ENCODE peak calls at places on chromosomes 6 and 20, in eight cellular contexts. G, O, J, M, Q, H, A and N are unnamed samples.

GRCh38 chr20:41872986-41873385 is 254.8 kb upstream of the CHD6 start:
- DNase-seq in O (no peak), M (no peak), H (no peak), Q (no peak), G (no peak), J (no peak), A (no peak), N (no peak)

GRCh38 chr6:125511809-125512341 is 210.1 kb upstream of the HDDC2 start:
- DNase-seq in J (no peak), H (peak), O (no peak), Q (no peak), A (no peak), M (peak), G (peak), N (no peak)

GRCh38 chr6:161094904-161095440 is 103.4 kb downstream of the MAP3K4 start:
- DNase-seq in H (no peak), G (no peak), O (no peak), A (no peak), Q (no peak), J (no peak), M (no peak), N (no peak)

GRCh38 chr6:55293116-55293515 is 34.2 kb upstream of the GFRAL start:
- DNase-seq in J (peak), H (peak), G (peak), Q (no peak), O (no peak), A (no peak), M (peak), N (no peak)

GRCh38 chr6:116564921-116565872 is 6.1 kb upstream of the RWDD1 start:
- DNase-seq in M (no peak), O (peak), G (no peak), Q (peak), H (no peak), J (no peak), A (peak), N (no peak)

GRCh38 chr6:84967389-84967788 is 203.0 kb upstream of the TBX18 start:
- DNase-seq in G (peak), J (peak), H (peak), M (peak), O (no peak), A (no peak), Q (no peak), N (peak)

GRCh38 chr6:13286185-13286584 is 42.2 kb downstream of the TBC1D7 start:
- DNase-seq in H (no peak), A (no peak), M (no peak), G (no peak), O (no peak), Q (no peak), J (no peak), N (no peak)

GRCh38 chr20:41654884-41655283 is 36.7 kb upstream of the CHD6 start:
- DNase-seq in O (no peak), A (no peak), Q (no peak), J (no peak), H (peak), G (peak), M (peak), N (no peak)

DNA sequence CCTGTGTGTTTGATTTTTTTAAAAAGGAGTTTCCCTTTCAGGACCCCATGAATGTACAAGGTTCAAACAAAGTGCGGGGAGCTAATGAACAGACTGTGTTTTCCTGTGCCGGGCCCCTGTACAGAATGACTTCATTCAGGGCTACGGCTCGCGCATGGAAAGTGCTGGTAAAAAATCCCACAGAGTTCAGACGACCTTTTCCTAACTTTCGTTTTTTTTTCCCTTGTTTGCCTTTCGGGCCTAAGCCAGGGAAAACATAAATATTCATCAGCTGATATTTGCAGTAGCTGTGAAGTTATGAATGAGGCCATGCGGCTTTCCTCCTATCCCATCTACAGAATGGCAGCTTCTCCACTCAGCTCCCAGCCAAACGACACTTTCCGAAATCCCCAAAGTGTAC is 74.0 kb downstream of the HAO1 start:
- DNase-seq in M (peak), O (no peak), A (no peak), Q (no peak), G (no peak), J (no peak), H (no peak), N (no peak)
- H3K4me3 ChIP-seq in M (no peak), O (no peak), A (no peak), Q (no peak), G (peak), J (no peak), H (no peak), N (no peak)

GRCh38 chr6:30344868-30345671 is at the start of gene RPP21:
- DNase-seq in M (peak), G (peak), A (peak), Q (peak), O (peak), H (peak), J (peak), N (no peak)

GRCh38 chr6:30340589-30341054 is 4.3 kb upstream of the RPP21 start:
- DNase-seq in M (no peak), J (no peak), O (no peak), H (no peak), Q (no peak), G (no peak), A (no peak), N (no peak)

GRCh38 chr6:30344191-30344867 is 627 bp upstream of the RPP21 start:
- DNase-seq in A (no peak), O (no peak), H (no peak), M (no peak), G (no peak), Q (no peak), J (no peak), N (no peak)

GRCh38 chr6:30341249-30341648 is 3.7 kb upstream of the RPP21 start:
- DNase-seq in O (no peak), Q (no peak), H (no peak), M (no peak), J (no peak), A (no peak), G (no peak), N (no peak)

DNA sequence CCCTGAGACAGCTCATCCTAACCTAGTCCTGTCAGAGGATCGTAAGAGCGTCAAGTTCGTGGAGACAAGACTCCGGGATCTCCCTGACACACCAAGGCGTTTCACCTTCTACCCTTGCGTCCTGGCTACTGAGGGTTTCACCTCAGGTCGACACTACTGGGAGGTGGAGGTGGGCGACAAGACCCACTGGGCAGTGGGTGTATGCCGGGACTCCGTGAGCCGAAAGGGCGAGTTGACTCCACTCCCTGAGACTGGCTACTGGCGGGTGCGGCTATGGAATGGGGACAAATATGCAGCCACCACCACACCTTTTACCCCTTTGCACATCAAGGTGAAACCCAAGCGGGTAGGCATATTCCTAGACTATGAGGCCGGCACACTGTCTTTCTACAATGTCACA is 3.2 kb upstream of the RPP21 start:
- DNase-seq in G (no peak), H (no peak), M (no peak), O (no peak), Q (no peak), A (no peak), J (no peak), N (no peak)
- H3K4me3 ChIP-seq in G (no peak), H (no peak), M (no peak), O (no peak), Q (no peak), A (no peak), J (no peak), N (no peak)

GRCh38 chr6:22147983-22148797 is 148.6 kb downstream of the PRL start:
- DNase-seq in O (peak), M (peak), Q (no peak), A (no peak), H (peak), J (no peak), G (peak), N (peak)
- H3K4me3 ChIP-seq in O (peak), M (peak), Q (peak), A (no peak), H (no peak), J (no peak), G (no peak), N (peak)

GRCh38 chr20:55160996-55161395 is 685.6 kb downstream of the DOK5 start:
- DNase-seq in Q (no peak), O (no peak), A (no peak), J (no peak), H (peak), G (no peak), M (no peak), N (no peak)
- H3K4me3 ChIP-seq in Q (no peak), O (no peak), A (no peak), J (no peak), H (no peak), G (no peak), M (no peak), N (no peak)

DNA sequence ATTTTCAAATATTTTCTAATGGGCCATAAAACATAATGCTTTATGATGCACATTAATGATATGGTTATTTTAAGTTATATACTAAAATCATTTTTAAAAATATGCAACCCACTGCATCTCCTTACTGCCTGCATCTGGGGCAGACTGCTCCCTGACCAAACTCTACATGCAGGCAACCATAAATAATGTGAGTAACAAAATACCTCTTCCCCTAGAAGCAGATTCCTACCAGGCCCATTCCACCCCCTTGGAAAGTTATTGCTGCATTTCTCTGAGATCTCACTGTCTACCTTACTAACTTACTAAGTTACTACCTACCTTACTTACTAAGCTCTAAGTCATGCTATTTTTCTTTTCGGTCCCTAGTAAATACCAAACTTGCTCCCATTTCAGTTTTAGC is 71.8 kb downstream of the ATG5 start:
- DNase-seq in M (no peak), J (no peak), O (no peak), G (no peak), H (peak), A (no peak), Q (no peak), N (no peak)
- H3K4me3 ChIP-seq in M (no peak), J (no peak), O (no peak), G (no peak), H (no peak), A (no peak), Q (no peak), N (no peak)

DNA sequence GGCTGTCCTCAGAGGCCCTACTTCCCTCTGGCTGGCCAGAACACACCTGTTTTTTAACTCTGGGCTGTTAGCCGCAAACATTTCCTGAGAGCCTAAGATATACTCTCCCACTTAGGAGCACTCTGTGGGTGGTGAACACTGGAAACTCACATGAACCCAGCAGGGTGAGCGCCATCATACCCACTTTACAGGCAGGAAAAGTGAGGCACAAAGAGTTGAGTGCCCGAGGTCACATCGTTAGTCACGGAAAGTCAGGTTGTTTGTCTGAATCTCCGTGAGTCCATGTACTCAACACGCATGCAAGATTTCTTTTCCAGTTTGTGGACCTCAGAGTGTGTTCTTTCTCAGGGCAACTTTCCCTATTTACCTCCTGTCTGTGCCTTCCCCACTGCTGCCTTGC is 1.9 kb downstream of the BAK1 start:
- DNase-seq in H (no peak), A (no peak), Q (no peak), M (no peak), G (no peak), J (no peak), O (no peak), N (no peak)
- H3K4me3 ChIP-seq in H (no peak), A (peak), Q (peak), M (no peak), G (no peak), J (peak), O (peak), N (peak)